ENCODE peak calls at places on chromosomes 7 and 10, in ten cellular contexts. F is Peyer's patch, H is PC-9, A is astrocyte, D is HCT116, N is psoas muscle, O is OCI-LY7, C is fibroblast of lung, B is heart left ventricle, T is adrenal gland. E is an unnamed sample.

GRCh38 chr10:116721991-116722392 is 20.4 kb downstream of the HSPA12A start:
- DNase-seq in T (no peak), C (peak), N (no peak), H (no peak), A (peak), F (no peak), O (no peak), D (no peak), B (no peak), E (no peak)

GRCh38 chr7:139230484-139230773 is 608 bp upstream of the UBN2 start:
- DNase-seq in O (no peak), T (no peak), A (no peak), F (no peak), B (no peak), H (no peak), C (no peak), N (no peak), D (no peak), E (no peak)

GRCh38 chr7:115911466-115911865 is 119.1 kb downstream of the TFEC start:
- DNase-seq in A (no peak), N (no peak), F (no peak), B (no peak), O (no peak), C (no peak), H (no peak), D (no peak), T (no peak), E (no peak)

GRCh38 chr10:127832456-127832855 is 60.3 kb downstream of the CLRN3 start:
- DNase-seq in F (no peak), C (no peak), N (no peak), H (no peak), A (no peak), B (no peak), D (no peak), T (no peak), O (no peak), E (no peak)

GRCh38 chr10:33937987-33938386 is 603.5 kb upstream of the NRP1 start:
- DNase-seq in H (no peak), F (no peak), D (no peak), C (no peak), O (no peak), N (no peak), T (no peak), B (no peak), A (no peak), E (no peak)

GRCh38 chr10:44960098-44960480 is 487 bp downstream of the RASSF4 start:
- DNase-seq in A (no peak), N (no peak), O (no peak), B (no peak), H (no peak), D (no peak), T (no peak), F (no peak), C (no peak), E (no peak)

GRCh38 chr7:27165655-27166474 is 528 bp upstream of the HOXA9 start:
- DNase-seq in B (no peak), N (peak), H (no peak), A (no peak), C (no peak), T (no peak), D (no peak), F (no peak), O (no peak), E (no peak)

GRCh38 chr10:50497758-50498157 is 126.0 kb downstream of the SGMS1 start:
- DNase-seq in A (peak), B (no peak), N (no peak), H (peak), D (no peak), O (no peak), C (peak), F (no peak), T (no peak), E (peak)

GRCh38 chr7:137097111-137097510 is 228.7 kb downstream of the CHRM2 start:
- DNase-seq in A (peak), H (no peak), D (no peak), T (no peak), F (no peak), O (no peak), B (no peak), N (no peak), C (peak), E (no peak)

GRCh38 chr10:59131673-59132072 is 44.8 kb upstream of the PHYHIPL start:
- DNase-seq in O (no peak), C (no peak), N (no peak), T (no peak), H (no peak), D (no peak), B (no peak), F (no peak), A (no peak), E (no peak)

GRCh38 chr10:21292763-21293517 is 232.5 kb downstream of the SKIDA1 start:
- DNase-seq in D (peak), N (peak), F (peak), T (peak), H (peak), O (no peak), A (peak), C (peak), B (peak), E (no peak)

GRCh38 chr10:29734640-29734979 is 99.8 kb upstream of the SVIL start:
- DNase-seq in F (no peak), B (peak), T (no peak), N (no peak), O (no peak), D (no peak), C (no peak), H (no peak), A (no peak), E (no peak)

GRCh38 chr10:29730969-29731368 is 96.2 kb upstream of the SVIL start:
- DNase-seq in F (no peak), B (no peak), O (no peak), H (no peak), D (no peak), N (no peak), C (no peak), A (no peak), T (no peak), E (no peak)

GRCh38 chr10:29731760-29732159 is 97.0 kb upstream of the SVIL start:
- DNase-seq in C (peak), H (no peak), N (no peak), O (no peak), F (no peak), T (no peak), A (no peak), B (no peak), D (no peak), E (no peak)

GRCh38 chr10:29733323-29733722 is 98.6 kb upstream of the SVIL start:
- DNase-seq in N (no peak), A (no peak), T (no peak), F (no peak), D (no peak), O (no peak), C (no peak), H (no peak), B (no peak), E (no peak)

DNA sequence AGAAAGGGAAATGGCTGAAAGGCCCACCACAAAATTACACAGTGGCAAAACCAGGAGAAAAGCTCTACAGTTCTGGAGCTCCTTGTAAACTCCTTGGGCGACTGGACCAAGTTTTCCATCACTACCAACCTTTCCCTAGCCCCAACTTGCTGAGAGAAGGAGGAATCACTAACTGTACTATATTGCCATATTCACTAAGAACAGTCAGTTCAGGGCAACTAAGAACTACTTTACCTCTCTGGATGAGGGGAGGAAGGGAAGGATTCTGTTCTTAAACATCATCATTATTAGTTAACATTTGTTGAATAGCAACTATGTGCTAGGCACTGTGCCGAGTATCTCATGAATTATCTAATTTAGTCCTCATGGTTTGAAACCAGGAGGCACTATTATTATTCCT is 98.1 kb upstream of the SVIL start:
- DNase-seq in C (no peak), F (no peak), N (no peak), B (no peak), T (no peak), O (no peak), A (no peak), D (no peak), H (no peak), E (no peak)
- H3K4me3 ChIP-seq in C (no peak), F (no peak), N (peak), B (no peak), T (no peak), O (no peak), A (no peak), D (no peak), H (peak), E (no peak)

GRCh38 chr7:122884186-122884585 is 2.1 kb downstream of the CADPS2 start:
- DNase-seq in C (no peak), B (no peak), A (no peak), F (no peak), D (no peak), O (no peak), H (peak), T (no peak), N (no peak), E (no peak)

GRCh38 chr7:122887198-122887597 is 938 bp upstream of the CADPS2 start:
- DNase-seq in T (peak), O (no peak), D (peak), B (peak), C (peak), N (peak), F (no peak), H (peak), A (peak), E (no peak)

GRCh38 chr7:122886357-122887081 is at the start of gene CADPS2:
- DNase-seq in F (peak), C (peak), B (peak), O (no peak), N (peak), H (peak), A (peak), T (peak), D (peak), E (peak)

GRCh38 chr7:122887848-122888247 is 1.6 kb upstream of the CADPS2 start:
- DNase-seq in C (no peak), N (no peak), D (no peak), F (no peak), T (no peak), A (no peak), B (no peak), H (no peak), O (no peak), E (no peak)

DNA sequence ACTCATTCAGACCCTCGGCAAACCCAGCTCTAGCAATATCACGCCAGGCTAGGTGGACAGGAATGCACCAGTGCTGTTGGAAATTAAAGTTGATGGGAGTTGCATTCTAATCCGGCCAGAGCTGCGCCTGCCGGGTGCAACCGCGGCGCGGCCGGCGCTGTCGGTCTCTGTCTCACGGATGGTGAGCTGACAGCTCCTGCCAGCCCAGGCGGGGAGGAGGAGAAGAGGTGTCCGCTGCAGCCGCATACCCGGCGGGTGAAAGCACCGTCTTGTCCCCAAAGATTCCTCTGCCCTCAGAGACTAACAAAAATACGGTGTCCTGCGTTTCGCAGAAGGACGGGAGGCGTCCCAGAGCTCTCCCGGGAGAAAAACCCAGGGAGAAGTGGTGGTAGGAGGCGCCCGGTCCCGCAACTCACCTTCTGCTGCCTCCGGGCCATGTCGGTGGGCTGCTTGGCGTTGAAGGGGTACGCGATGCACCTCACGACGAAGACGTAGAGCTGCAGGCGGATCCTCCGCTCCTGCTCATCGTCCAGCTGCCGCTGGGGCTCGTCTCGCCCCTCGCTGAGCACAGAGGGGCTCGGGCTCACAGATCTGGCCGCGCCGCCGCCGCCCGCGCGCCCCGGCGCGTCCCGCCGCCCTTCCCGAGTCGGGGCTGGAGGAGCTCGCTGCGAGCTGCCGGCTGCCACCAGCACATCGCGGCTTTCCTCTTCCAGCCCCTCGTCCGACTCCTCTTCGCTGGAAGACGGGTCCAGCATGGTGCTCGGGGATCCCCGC is 490 bp downstream of the CADPS2 start:
- DNase-seq in B (peak), T (peak), O (no peak), D (no peak), C (peak), H (peak), N (peak), A (peak), F (no peak), E (no peak)
- TF ChIP-seq CTCF in B (no peak), T (peak), O (no peak), D (peak), C (peak), H (no peak), N (no peak), A (no peak), F (peak), E (peak)

DNA sequence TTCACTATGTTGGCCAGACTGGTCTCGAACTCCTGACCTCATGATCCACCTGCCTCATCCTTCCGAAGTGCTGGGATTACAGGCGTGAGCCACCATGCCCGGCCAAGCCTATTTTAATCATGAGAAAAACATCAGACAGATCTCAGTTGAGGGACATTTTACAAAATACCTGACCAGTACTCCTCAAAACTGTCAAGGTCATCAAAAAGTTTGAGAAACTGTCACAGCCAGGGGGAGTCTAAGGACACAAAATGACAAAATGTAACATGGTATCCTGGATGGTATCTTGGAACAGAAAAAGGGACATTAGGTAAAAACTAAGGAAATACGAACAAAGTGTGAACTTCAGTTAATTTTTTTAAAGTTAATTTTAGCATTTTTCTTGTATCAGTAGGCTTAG is 219.8 kb upstream of the PPP1R3A start:
- DNase-seq in C (no peak), A (no peak), F (no peak), H (no peak), B (no peak), T (no peak), D (no peak), N (no peak), O (no peak), E (no peak)
- H3K4me3 ChIP-seq in C (no peak), A (no peak), F (no peak), H (no peak), B (no peak), T (no peak), D (no peak), N (no peak), O (no peak), E (no peak)

DNA sequence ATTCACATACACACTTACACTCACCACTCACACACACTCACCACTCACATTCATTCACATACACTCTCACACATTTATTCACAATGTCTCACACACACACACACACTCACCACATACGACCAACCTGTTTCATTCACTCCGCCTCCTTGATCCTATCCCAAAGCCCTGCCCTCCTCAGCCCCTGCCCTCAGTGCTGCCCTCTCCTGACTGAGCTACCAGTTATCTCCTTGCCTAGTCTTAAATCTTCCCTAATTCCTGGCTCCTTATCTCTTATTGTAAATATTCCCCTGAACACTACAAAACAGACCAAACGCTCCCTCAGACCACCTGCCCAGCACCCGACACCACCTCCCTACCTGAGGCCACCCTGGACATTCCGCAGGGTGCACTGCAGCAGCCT is 26.1 kb upstream of the C10orf120 start:
- DNase-seq in H (no peak), C (no peak), A (no peak), N (no peak), O (no peak), F (no peak), D (peak), T (no peak), B (no peak), E (no peak)
- TF ChIP-seq CTCF in H (no peak), C (no peak), A (no peak), N (no peak), O (peak), F (no peak), D (peak), T (no peak), B (no peak), E (no peak)

GRCh38 chr7:90266808-90267207 is 21.8 kb downstream of the CFAP69 start:
- DNase-seq in D (no peak), O (no peak), C (peak), H (no peak), F (no peak), T (no peak), A (peak), B (no peak), N (no peak), E (no peak)
- H3K4me3 ChIP-seq in D (no peak), O (no peak), C (no peak), H (no peak), F (no peak), T (no peak), A (no peak), B (no peak), N (no peak), E (no peak)

DNA sequence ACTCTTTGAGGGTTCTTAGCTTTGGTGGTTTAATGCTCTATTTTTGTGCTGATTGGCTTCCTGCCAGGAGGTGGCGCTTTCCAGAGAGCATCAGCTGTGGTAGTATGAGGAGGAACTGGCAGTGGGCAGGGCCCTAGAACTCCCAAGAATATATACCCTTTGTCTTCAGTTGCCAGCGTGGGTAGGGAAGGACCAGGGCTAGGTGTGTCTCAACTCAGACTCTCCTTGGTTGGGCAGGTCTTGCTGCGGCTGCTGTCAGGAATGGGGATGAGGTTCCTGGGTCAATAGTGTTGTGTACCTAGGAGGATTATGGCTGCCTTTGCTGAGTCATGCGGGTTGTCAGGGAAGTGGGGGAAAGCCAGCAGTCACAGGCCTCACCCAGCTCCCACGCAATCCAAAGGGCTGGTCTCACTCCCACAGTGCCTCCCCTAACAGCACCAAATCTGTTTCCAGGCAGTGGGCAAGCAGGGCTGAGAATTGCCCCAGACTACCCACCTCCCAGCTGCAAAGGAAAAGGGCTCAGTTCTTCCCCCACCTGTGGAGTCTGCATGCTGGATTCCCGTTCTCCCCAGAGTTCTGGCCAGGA is 191.5 kb downstream of the PHTF2 start:
- DNase-seq in F (no peak), T (no peak), B (no peak), H (peak), C (no peak), O (peak), N (no peak), D (no peak), A (no peak), E (no peak)
- TF ChIP-seq CTCF in F (peak), T (no peak), B (no peak), H (no peak), C (no peak), O (peak), N (no peak), D (no peak), A (no peak), E (peak)

GRCh38 chr7:107596881-107597581 is 17.0 kb downstream of the BCAP29 start:
- DNase-seq in C (peak), A (no peak), N (no peak), D (no peak), O (no peak), F (no peak), B (no peak), H (no peak), T (no peak), E (no peak)

GRCh38 chr7:107592361-107593024 is 12.4 kb downstream of the BCAP29 start:
- DNase-seq in C (peak), A (peak), T (no peak), N (no peak), B (no peak), H (no peak), F (no peak), O (no peak), D (no peak), E (no peak)

GRCh38 chr7:107593025-107593410 is 13.0 kb downstream of the BCAP29 start:
- DNase-seq in A (no peak), O (no peak), T (no peak), C (no peak), F (no peak), B (no peak), D (no peak), N (no peak), H (no peak), E (no peak)

GRCh38 chr7:107597582-107597916 is 17.5 kb downstream of the BCAP29 start:
- DNase-seq in O (no peak), H (no peak), B (no peak), N (no peak), C (no peak), T (no peak), A (no peak), F (no peak), D (no peak), E (no peak)

GRCh38 chr7:107594961-107595737 is 15.1 kb downstream of the BCAP29 start:
- DNase-seq in F (no peak), O (no peak), N (no peak), A (peak), B (no peak), D (no peak), C (peak), H (peak), T (no peak), E (no peak)
- H3K4me3 ChIP-seq in F (no peak), O (no peak), N (no peak), A (no peak), B (no peak), D (no peak), C (no peak), H (no peak), T (no peak), E (no peak)

E was measured in GM12864.